ENCODE peak calls at places on chromosomes 7 and 10, in seven cellular contexts. R, G, Q, J, F, I and Y are unnamed samples.

GRCh38 chr7:120838281-120838682 is 19.7 kb downstream of the TSPAN12 start:
- DNase-seq in F (no peak), J (peak), G (no peak), R (no peak), I (no peak), Q (no peak), Y (peak)

GRCh38 chr10:52314007-52314821 is at the start of gene DKK1:
- DNase-seq in F (peak), G (peak), J (peak), R (peak), Q (peak), I (peak), Y (peak)

GRCh38 chr7:88111842-88112385 is 107.9 kb downstream of the SRI start:
- DNase-seq in J (no peak), I (no peak), R (no peak), Q (no peak), G (no peak), F (no peak), Y (no peak)

GRCh38 chr10:97503413-97503812 is 4.7 kb downstream of the UBTD1 start:
- DNase-seq in I (peak), G (no peak), F (no peak), R (no peak), Q (no peak), J (no peak), Y (no peak)

GRCh38 chr10:62637249-62638061 is 167.1 kb upstream of the ADO start:
- DNase-seq in G (peak), F (no peak), J (peak), I (peak), R (peak), Q (peak), Y (no peak)

GRCh38 chr7:55432506-55432905 is 67.4 kb downstream of the LANCL2 start:
- DNase-seq in F (no peak), I (no peak), Q (no peak), J (no peak), G (no peak), R (no peak), Y (no peak)

GRCh38 chr7:995571-995970 is 12.6 kb downstream of the CYP2W1 start:
- DNase-seq in Q (no peak), G (no peak), J (no peak), I (no peak), R (no peak), F (no peak), Y (no peak)

GRCh38 chr7:133056370-133057238 is 25.3 kb downstream of the CHCHD3 start:
- DNase-seq in J (no peak), Q (no peak), I (no peak), G (no peak), R (peak), F (no peak), Y (peak)

GRCh38 chr10:86372119-86372784 is 5.7 kb upstream of the GRID1 start:
- DNase-seq in Q (no peak), J (no peak), G (no peak), F (no peak), I (no peak), R (no peak), Y (no peak)

GRCh38 chr10:58666024-58666423 is 153.4 kb downstream of the BICC1 start:
- DNase-seq in Q (no peak), G (peak), J (peak), R (peak), I (no peak), F (no peak), Y (no peak)

GRCh38 chr10:3805227-3805790 is 20.3 kb upstream of the KLF6 start:
- DNase-seq in J (peak), G (peak), F (no peak), Q (peak), R (peak), I (peak), Y (peak)

GRCh38 chr7:64602518-64602917 is 39.6 kb upstream of the ZNF680 start:
- DNase-seq in J (no peak), G (peak), I (peak), Q (peak), F (no peak), R (no peak), Y (no peak)

GRCh38 chr10:122464575-122464974 is 3.2 kb downstream of the HTRA1 start:
- DNase-seq in G (no peak), F (no peak), J (no peak), R (no peak), I (no peak), Q (no peak), Y (no peak)

GRCh38 chr7:129464194-129464593 is 30.0 kb downstream of the STRIP2 start:
- DNase-seq in F (no peak), G (no peak), Q (no peak), I (no peak), R (no peak), J (no peak), Y (no peak)

GRCh38 chr10:49569031-49569765 is 30.3 kb upstream of the ERCC6 start:
- DNase-seq in J (no peak), F (peak), Q (peak), G (peak), R (no peak), I (peak), Y (no peak)

GRCh38 chr10:77564781-77565589 is 72.6 kb downstream of the KCNMA1 start:
- DNase-seq in F (peak), I (peak), R (no peak), Q (peak), G (no peak), J (no peak), Y (no peak)

GRCh38 chr10:1050555-1050954 is 1.6 kb upstream of the IDI1 start:
- DNase-seq in F (no peak), J (peak), I (no peak), G (no peak), Q (no peak), R (peak), Y (no peak)

GRCh38 chr10:77566228-77566627 is 71.4 kb downstream of the KCNMA1 start:
- DNase-seq in G (no peak), J (no peak), I (no peak), R (no peak), F (no peak), Q (peak), Y (no peak)

GRCh38 chr10:131727612-131728011 is 173.2 kb upstream of the PPP2R2D start:
- DNase-seq in G (no peak), Q (no peak), F (no peak), J (no peak), I (no peak), R (no peak), Y (peak)

GRCh38 chr7:30301751-30302150 is 17.4 kb downstream of the ZNRF2 start:
- DNase-seq in F (no peak), G (no peak), R (no peak), Q (no peak), I (no peak), J (no peak), Y (no peak)

GRCh38 chr7:158327012-158327411 is 260.6 kb downstream of the PTPRN2 start:
- DNase-seq in F (no peak), G (no peak), Q (no peak), I (no peak), J (no peak), R (no peak), Y (no peak)

GRCh38 chr7:3493499-3493898 is 192.4 kb downstream of the SDK1 start:
- DNase-seq in Q (peak), F (no peak), J (peak), G (peak), I (peak), R (no peak), Y (no peak)

GRCh38 chr7:69364814-69365587 is 233.3 kb upstream of the AUTS2 start:
- DNase-seq in F (no peak), I (no peak), J (no peak), R (no peak), Q (no peak), G (no peak), Y (no peak)

GRCh38 chr7:151375530-151376217 is 34.1 kb downstream of the NUB1 start:
- DNase-seq in Q (no peak), R (no peak), G (no peak), J (no peak), F (no peak), I (no peak), Y (no peak)

GRCh38 chr10:24642921-24643678 is 80.6 kb downstream of the ARHGAP21 start:
- DNase-seq in R (peak), F (peak), G (peak), J (peak), I (peak), Q (peak), Y (peak)

GRCh38 chr10:114749014-114749413 is 72.6 kb upstream of the FHIP2A start:
- DNase-seq in G (no peak), F (no peak), Q (no peak), R (no peak), J (no peak), I (peak), Y (no peak)

GRCh38 chr7:50531928-50532327 is 33.3 kb downstream of the DDC start:
- DNase-seq in G (no peak), F (no peak), Q (peak), I (no peak), R (peak), J (no peak), Y (no peak)

GRCh38 chr10:117216611-117217195 is 19.4 kb downstream of the KCNK18 start:
- DNase-seq in R (peak), J (peak), Q (peak), G (peak), I (peak), F (peak), Y (peak)

GRCh38 chr7:155283565-155284194 is 14.0 kb upstream of the INSIG1 start:
- DNase-seq in R (no peak), F (no peak), I (no peak), Q (no peak), J (no peak), G (no peak), Y (no peak)

GRCh38 chr7:150719960-150720891 is 3.8 kb downstream of the GIMAP1 start:
- DNase-seq in F (no peak), G (no peak), R (no peak), J (no peak), I (no peak), Q (no peak), Y (peak)

GRCh38 chr10:130744631-130745030 is 566.9 kb downstream of the TCERG1L start:
- DNase-seq in R (no peak), G (no peak), J (no peak), I (no peak), Q (no peak), F (no peak), Y (no peak)

GRCh38 chr7:155804897-155805825 is 7.1 kb downstream of the SHH start:
- DNase-seq in G (peak), F (peak), J (peak), I (peak), Q (peak), R (peak), Y (peak)

GRCh38 chr10:15251791-15252380 is 83.4 kb upstream of the NMT2 start:
- DNase-seq in R (no peak), Q (no peak), F (no peak), J (no peak), I (no peak), G (no peak), Y (no peak)

GRCh38 chr7:45589915-45590678 is 15.9 kb downstream of the ADCY1 start:
- DNase-seq in R (no peak), G (no peak), Q (no peak), I (no peak), J (no peak), F (no peak), Y (no peak)

GRCh38 chr7:128129224-128129864 is 98.1 kb upstream of the LRRC4 start:
- DNase-seq in G (no peak), J (no peak), F (no peak), I (no peak), Q (no peak), R (no peak), Y (no peak)

DNA sequence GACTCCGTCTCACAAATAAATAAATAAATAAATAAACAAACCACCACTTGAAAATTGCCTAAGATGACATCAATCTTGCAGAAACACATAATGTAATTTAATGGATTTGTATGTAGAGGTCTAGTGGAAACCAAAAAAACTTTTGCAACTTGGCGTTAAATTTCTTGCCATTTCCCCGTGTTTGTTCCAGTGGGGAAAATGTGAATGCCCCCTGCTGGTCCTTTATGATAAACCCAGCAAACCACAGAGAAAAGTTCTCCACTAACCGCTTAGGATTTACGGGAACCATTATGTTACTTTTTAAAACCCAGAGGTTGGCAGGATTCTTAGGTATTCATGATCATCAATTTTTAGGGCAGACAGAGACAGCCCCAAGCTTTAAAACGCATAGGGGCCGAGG is 32.5 kb downstream of the LAMB4 start:
- DNase-seq in Q (no peak), I (peak), J (no peak), R (peak), F (no peak), G (no peak), Y (no peak)
- TF ChIP-seq CTCF in Q (peak), I (peak), J (peak), R (peak), F (no peak), G (peak), Y (no peak)

GRCh38 chr10:91104185-91105041 is 116.0 kb upstream of the PCGF5 start:
- DNase-seq in G (no peak), F (no peak), Q (no peak), I (peak), J (no peak), R (no peak), Y (no peak)
- TF ChIP-seq CTCF in G (no peak), F (no peak), Q (no peak), I (peak), J (no peak), R (no peak), Y (no peak)

GRCh38 chr7:95723583-95724180 is 48.7 kb upstream of the DYNC1I1 start:
- DNase-seq in Q (peak), J (peak), I (peak), R (peak), G (peak), F (peak), Y (peak)

GRCh38 chr7:95730493-95731280 is 41.7 kb upstream of the DYNC1I1 start:
- DNase-seq in F (no peak), G (no peak), R (peak), J (no peak), Q (no peak), I (no peak), Y (no peak)

GRCh38 chr7:95725170-95725569 is 47.2 kb upstream of the DYNC1I1 start:
- DNase-seq in J (peak), G (no peak), Q (no peak), F (no peak), R (no peak), I (no peak), Y (no peak)
- TF ChIP-seq CTCF in J (peak), G (no peak), Q (no peak), F (no peak), R (no peak), I (no peak), Y (no peak)

GRCh38 chr10:69363666-69364065 is 53.1 kb downstream of the TACR2 start:
- DNase-seq in G (no peak), R (no peak), J (no peak), I (no peak), F (no peak), Q (no peak), Y (no peak)

GRCh38 chr10:69367469-69367868 is 49.2 kb downstream of the TACR2 start:
- DNase-seq in Q (no peak), I (no peak), R (no peak), J (no peak), G (no peak), F (no peak), Y (no peak)

GRCh38 chr10:69362471-69362954 is 54.2 kb downstream of the TACR2 start:
- DNase-seq in J (no peak), I (peak), G (peak), F (no peak), Q (peak), R (peak), Y (no peak)

GRCh38 chr10:69361303-69361614 is 55.5 kb downstream of the TACR2 start:
- DNase-seq in I (no peak), F (no peak), R (peak), J (no peak), G (no peak), Q (no peak), Y (no peak)

GRCh38 chr10:69364232-69364631 is 52.5 kb downstream of the TACR2 start:
- DNase-seq in I (no peak), Q (no peak), F (no peak), G (no peak), R (no peak), J (no peak), Y (no peak)
- TF ChIP-seq CTCF in I (no peak), Q (no peak), F (no peak), G (peak), R (no peak), J (no peak), Y (no peak)

GRCh38 chr7:17944720-17945119 is 4.4 kb upstream of the SNX13 start:
- DNase-seq in F (no peak), I (no peak), J (no peak), G (no peak), Q (no peak), R (no peak), Y (no peak)
- TF ChIP-seq CTCF in F (no peak), I (no peak), J (peak), G (no peak), Q (no peak), R (no peak), Y (no peak)